ENCODE peak calls at places on chromosomes 11 and 22, in ten cellular contexts. One of them, this sample, is unnamed.

GRCh38 chr22:47550524-47551437 is 788.3 kb downstream of the TBC1D22A start:
- DNase-seq in PC-3: no peak
- DNase-seq in upper lobe of left lung: no peak
- DNase-seq in stomach: peak
- DNase-seq in ovary: no peak
- DNase-seq in AG10803: no peak
- DNase-seq in cardiac fibroblast: no peak
- DNase-seq in OCI-LY7: no peak
- DNase-seq in lower leg skin: no peak
- DNase-seq in HFF-Myc: no peak
- DNase-seq in this sample: no peak

GRCh38 chr22:29503811-29504372 is 23.9 kb downstream of the NEFH start:
- DNase-seq in AG10803: peak
- DNase-seq in ovary: peak
- DNase-seq in lower leg skin: peak
- DNase-seq in upper lobe of left lung: peak
- DNase-seq in stomach: no peak
- DNase-seq in OCI-LY7: no peak
- DNase-seq in PC-3: peak
- DNase-seq in HFF-Myc: peak
- DNase-seq in cardiac fibroblast: peak
- DNase-seq in this sample: no peak

GRCh38 chr11:21264125-21264524 is 594.7 kb downstream of the NELL1 start:
- DNase-seq in cardiac fibroblast: no peak
- DNase-seq in stomach: no peak
- DNase-seq in upper lobe of left lung: no peak
- DNase-seq in ovary: no peak
- DNase-seq in AG10803: no peak
- DNase-seq in lower leg skin: no peak
- DNase-seq in OCI-LY7: no peak
- DNase-seq in HFF-Myc: no peak
- DNase-seq in PC-3: no peak
- DNase-seq in this sample: no peak

GRCh38 chr22:29152045-29152380 is 53.7 kb upstream of the EMID1 start:
- DNase-seq in HFF-Myc: no peak
- DNase-seq in lower leg skin: no peak
- DNase-seq in OCI-LY7: no peak
- DNase-seq in stomach: peak
- DNase-seq in cardiac fibroblast: no peak
- DNase-seq in ovary: no peak
- DNase-seq in PC-3: no peak
- DNase-seq in AG10803: no peak
- DNase-seq in upper lobe of left lung: no peak
- DNase-seq in this sample: no peak

GRCh38 chr11:134905966-134906955 is 494.2 kb upstream of the B3GAT1 start:
- DNase-seq in PC-3: no peak
- DNase-seq in AG10803: no peak
- DNase-seq in lower leg skin: no peak
- DNase-seq in cardiac fibroblast: no peak
- DNase-seq in OCI-LY7: no peak
- DNase-seq in ovary: no peak
- DNase-seq in HFF-Myc: no peak
- DNase-seq in stomach: no peak
- DNase-seq in upper lobe of left lung: no peak
- DNase-seq in this sample: no peak

GRCh38 chr11:80096736-80097135 is 655.9 kb upstream of the TENM4 start:
- DNase-seq in OCI-LY7: no peak
- DNase-seq in upper lobe of left lung: no peak
- DNase-seq in ovary: no peak
- DNase-seq in AG10803: peak
- DNase-seq in PC-3: peak
- DNase-seq in lower leg skin: no peak
- DNase-seq in stomach: no peak
- DNase-seq in cardiac fibroblast: peak
- DNase-seq in HFF-Myc: peak
- DNase-seq in this sample: peak

GRCh38 chr11:124944565-124944964 is 8.7 kb upstream of the HEPACAM start:
- DNase-seq in PC-3: no peak
- DNase-seq in lower leg skin: no peak
- DNase-seq in HFF-Myc: no peak
- DNase-seq in ovary: no peak
- DNase-seq in cardiac fibroblast: no peak
- DNase-seq in AG10803: no peak
- DNase-seq in OCI-LY7: no peak
- DNase-seq in stomach: no peak
- DNase-seq in upper lobe of left lung: no peak
- DNase-seq in this sample: no peak

GRCh38 chr11:127275771-127276170 is 275.2 kb upstream of the KIRREL3 start:
- DNase-seq in cardiac fibroblast: no peak
- DNase-seq in OCI-LY7: no peak
- DNase-seq in upper lobe of left lung: no peak
- DNase-seq in ovary: no peak
- DNase-seq in lower leg skin: no peak
- DNase-seq in stomach: no peak
- DNase-seq in AG10803: no peak
- DNase-seq in HFF-Myc: no peak
- DNase-seq in PC-3: no peak
- DNase-seq in this sample: no peak

GRCh38 chr11:109937968-109938367 is 155.2 kb upstream of the ZC3H12C start:
- DNase-seq in lower leg skin: no peak
- DNase-seq in cardiac fibroblast: no peak
- DNase-seq in PC-3: no peak
- DNase-seq in ovary: no peak
- DNase-seq in upper lobe of left lung: no peak
- DNase-seq in stomach: no peak
- DNase-seq in HFF-Myc: no peak
- DNase-seq in AG10803: no peak
- DNase-seq in OCI-LY7: no peak
- DNase-seq in this sample: no peak

GRCh38 chr11:43399983-43400630 is 41.4 kb downstream of the TTC17 start:
- DNase-seq in OCI-LY7: no peak
- DNase-seq in PC-3: no peak
- DNase-seq in lower leg skin: no peak
- DNase-seq in upper lobe of left lung: no peak
- DNase-seq in stomach: no peak
- DNase-seq in HFF-Myc: no peak
- DNase-seq in AG10803: no peak
- DNase-seq in cardiac fibroblast: no peak
- DNase-seq in ovary: no peak
- DNase-seq in this sample: peak

GRCh38 chr22:46150615-46151423 is 493 bp downstream of the PPARA start:
- DNase-seq in AG10803: no peak
- DNase-seq in ovary: peak
- DNase-seq in lower leg skin: no peak
- DNase-seq in PC-3: no peak
- DNase-seq in stomach: peak
- DNase-seq in upper lobe of left lung: peak
- DNase-seq in OCI-LY7: peak
- DNase-seq in cardiac fibroblast: peak
- DNase-seq in HFF-Myc: no peak
- DNase-seq in this sample: no peak

GRCh38 chr11:107840120-107840479 is 18.5 kb downstream of the SLC35F2 start:
- DNase-seq in HFF-Myc: no peak
- DNase-seq in OCI-LY7: no peak
- DNase-seq in stomach: no peak
- DNase-seq in upper lobe of left lung: no peak
- DNase-seq in AG10803: no peak
- DNase-seq in PC-3: no peak
- DNase-seq in ovary: no peak
- DNase-seq in cardiac fibroblast: no peak
- DNase-seq in lower leg skin: peak
- DNase-seq in this sample: peak

GRCh38 chr11:27018902-27019544 is 21.6 kb upstream of the BBOX1 start:
- DNase-seq in ovary: no peak
- DNase-seq in HFF-Myc: no peak
- DNase-seq in cardiac fibroblast: peak
- DNase-seq in PC-3: no peak
- DNase-seq in OCI-LY7: no peak
- DNase-seq in stomach: no peak
- DNase-seq in upper lobe of left lung: no peak
- DNase-seq in lower leg skin: no peak
- DNase-seq in AG10803: no peak
- DNase-seq in this sample: no peak

GRCh38 chr11:13061294-13061990 is 52.3 kb downstream of the RASSF10 start:
- DNase-seq in lower leg skin: no peak
- DNase-seq in ovary: no peak
- DNase-seq in cardiac fibroblast: peak
- DNase-seq in stomach: no peak
- DNase-seq in OCI-LY7: no peak
- DNase-seq in AG10803: peak
- DNase-seq in upper lobe of left lung: no peak
- DNase-seq in HFF-Myc: no peak
- DNase-seq in PC-3: no peak
- DNase-seq in this sample: no peak

GRCh38 chr11:73969991-73970800 is 12.4 kb downstream of the UCP2 start:
- DNase-seq in HFF-Myc: no peak
- DNase-seq in stomach: no peak
- DNase-seq in lower leg skin: no peak
- DNase-seq in cardiac fibroblast: no peak
- DNase-seq in AG10803: no peak
- DNase-seq in ovary: no peak
- DNase-seq in PC-3: no peak
- DNase-seq in upper lobe of left lung: no peak
- DNase-seq in OCI-LY7: peak
- DNase-seq in this sample: no peak

DNA sequence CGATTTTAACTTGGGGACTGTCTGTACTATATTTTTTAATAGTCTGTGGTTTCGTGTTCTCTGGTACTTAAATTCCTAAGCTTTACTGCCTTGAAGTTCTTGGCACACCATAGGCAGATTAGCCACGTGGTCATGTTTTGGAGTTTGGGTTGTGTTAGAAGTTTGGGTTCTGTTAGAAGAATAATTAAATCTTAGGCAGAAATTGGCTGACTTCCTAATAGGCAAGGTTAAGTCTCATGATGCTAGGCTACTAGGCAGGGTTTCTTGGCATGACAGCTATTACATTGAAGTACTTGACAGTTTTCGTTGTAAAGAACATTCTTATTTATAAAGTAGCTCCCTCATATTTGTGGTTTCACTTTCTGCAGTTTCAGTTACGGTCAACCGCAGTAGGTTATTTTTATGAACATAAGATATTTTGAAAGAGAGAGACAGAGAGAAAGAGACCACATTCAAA is 30.0 kb upstream of the MMP7 start:
- DNase-seq in OCI-LY7: peak
- DNase-seq in HFF-Myc: peak
- DNase-seq in stomach: no peak
- DNase-seq in upper lobe of left lung: peak
- DNase-seq in lower leg skin: peak
- DNase-seq in ovary: peak
- DNase-seq in cardiac fibroblast: peak
- DNase-seq in AG10803: peak
- DNase-seq in PC-3: peak
- DNase-seq in this sample: peak
- TF ChIP-seq CTCF in OCI-LY7: no peak
- TF ChIP-seq CTCF in HFF-Myc: no peak
- TF ChIP-seq CTCF in stomach: no peak
- TF ChIP-seq CTCF in upper lobe of left lung: no peak
- TF ChIP-seq CTCF in lower leg skin: no peak
- TF ChIP-seq CTCF in ovary: no peak
- TF ChIP-seq CTCF in cardiac fibroblast: no peak
- TF ChIP-seq CTCF in AG10803: no peak
- TF ChIP-seq CTCF in PC-3: no peak
- TF ChIP-seq CTCF in this sample: no peak

GRCh38 chr11:61587951-61588695 is 7.2 kb upstream of the SYT7 start:
- DNase-seq in HFF-Myc: no peak
- DNase-seq in AG10803: no peak
- DNase-seq in cardiac fibroblast: no peak
- DNase-seq in ovary: peak
- DNase-seq in stomach: peak
- DNase-seq in upper lobe of left lung: peak
- DNase-seq in PC-3: peak
- DNase-seq in lower leg skin: no peak
- DNase-seq in OCI-LY7: peak
- DNase-seq in this sample: peak
- TF ChIP-seq CTCF in HFF-Myc: no peak
- TF ChIP-seq CTCF in AG10803: peak
- TF ChIP-seq CTCF in cardiac fibroblast: peak
- TF ChIP-seq CTCF in ovary: no peak
- TF ChIP-seq CTCF in stomach: no peak
- TF ChIP-seq CTCF in upper lobe of left lung: peak
- TF ChIP-seq CTCF in PC-3: peak
- TF ChIP-seq CTCF in lower leg skin: no peak
- TF ChIP-seq CTCF in OCI-LY7: no peak
- TF ChIP-seq CTCF in this sample: peak

DNA sequence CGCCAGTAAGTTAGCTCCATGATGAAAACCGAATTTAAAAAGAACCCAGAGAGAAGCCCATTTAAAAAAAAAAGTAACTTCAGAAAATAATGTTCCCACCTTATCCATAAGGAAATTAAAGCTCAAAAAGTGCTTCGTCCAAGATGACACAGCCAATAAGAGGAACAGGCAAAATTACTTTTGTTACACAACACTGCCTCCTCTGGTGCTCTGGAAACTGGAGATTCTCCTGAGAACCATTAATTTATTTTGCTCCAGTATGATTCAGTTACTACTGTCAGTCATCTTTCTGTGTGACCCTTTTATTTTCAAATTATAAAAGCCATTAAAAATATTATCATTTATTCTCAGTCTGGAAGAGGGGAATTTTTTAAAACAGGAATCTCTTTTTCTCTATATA is 2.0 kb downstream of the IFT27 start:
- DNase-seq in HFF-Myc: no peak
- DNase-seq in AG10803: peak
- DNase-seq in OCI-LY7: peak
- DNase-seq in lower leg skin: no peak
- DNase-seq in upper lobe of left lung: no peak
- DNase-seq in ovary: no peak
- DNase-seq in PC-3: peak
- DNase-seq in cardiac fibroblast: peak
- DNase-seq in stomach: no peak
- DNase-seq in this sample: peak
- TF ChIP-seq CTCF in HFF-Myc: peak
- TF ChIP-seq CTCF in AG10803: peak
- TF ChIP-seq CTCF in OCI-LY7: peak
- TF ChIP-seq CTCF in lower leg skin: no peak
- TF ChIP-seq CTCF in upper lobe of left lung: peak
- TF ChIP-seq CTCF in ovary: no peak
- TF ChIP-seq CTCF in PC-3: peak
- TF ChIP-seq CTCF in cardiac fibroblast: peak
- TF ChIP-seq CTCF in stomach: no peak
- TF ChIP-seq CTCF in this sample: peak

DNA sequence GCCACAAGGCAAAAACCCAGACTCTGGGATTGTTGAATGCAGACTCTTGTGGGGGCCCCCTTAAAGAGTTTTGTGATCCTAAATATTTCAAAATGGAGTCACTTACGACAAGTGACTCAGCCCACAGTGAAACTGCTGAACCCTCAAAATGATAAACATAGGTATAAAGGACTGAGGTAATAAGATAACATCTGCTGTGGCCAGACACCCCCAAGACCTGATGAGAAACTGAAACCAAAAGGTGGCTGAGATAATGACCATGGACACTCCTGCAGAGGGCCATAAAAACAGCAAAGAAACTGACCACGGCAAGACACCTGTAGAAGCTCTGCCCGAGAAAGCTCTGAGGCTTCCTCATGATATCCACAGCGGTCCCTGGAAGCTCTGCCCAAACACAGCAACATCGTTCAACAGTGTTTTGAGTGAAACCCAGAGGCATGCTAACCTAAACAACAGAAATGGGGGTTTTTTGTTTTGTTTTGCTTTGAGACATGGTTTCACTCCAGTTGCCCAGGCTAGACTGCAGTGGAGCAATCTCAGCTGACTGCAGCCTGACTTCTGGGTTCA is 1.6 kb upstream of the PLAAT4 start:
- DNase-seq in PC-3: no peak
- DNase-seq in OCI-LY7: no peak
- DNase-seq in ovary: no peak
- DNase-seq in AG10803: no peak
- DNase-seq in HFF-Myc: no peak
- DNase-seq in upper lobe of left lung: no peak
- DNase-seq in stomach: no peak
- DNase-seq in lower leg skin: no peak
- DNase-seq in cardiac fibroblast: no peak
- DNase-seq in this sample: no peak
- TF ChIP-seq CTCF in PC-3: no peak
- TF ChIP-seq CTCF in OCI-LY7: no peak
- TF ChIP-seq CTCF in ovary: no peak
- TF ChIP-seq CTCF in AG10803: no peak
- TF ChIP-seq CTCF in HFF-Myc: no peak
- TF ChIP-seq CTCF in upper lobe of left lung: no peak
- TF ChIP-seq CTCF in stomach: no peak
- TF ChIP-seq CTCF in lower leg skin: no peak
- TF ChIP-seq CTCF in cardiac fibroblast: no peak
- TF ChIP-seq CTCF in this sample: no peak